ENCODE peak calls at places on chromosomes 6 and 20, in nine cellular contexts. M is PC-3; C is cardiac muscle cell; G is lung; R is HepG2; V is adrenal gland; D is testis; J is CD8-positive, alpha-beta T cell; O is Peyer's patch. U is an unnamed sample.

GRCh38 chr6:110239516-110240265 is 59.5 kb downstream of the CDC40 start:
- DNase-seq in O (no peak), J (no peak), M (no peak), V (no peak), C (no peak), D (no peak), G (no peak), R (no peak), U (no peak)

GRCh38 chr6:28922004-28922840 is 1.6 kb downstream of the TRIM27 start:
- DNase-seq in J (no peak), D (peak; percentile 27), R (peak; percentile 90), O (peak; percentile 71), V (no peak), M (peak; percentile 92), G (peak; percentile 35), C (peak; percentile 24), U (no peak)

GRCh38 chr20:62953167-62953838 is 794 bp downstream of the SLC17A9 start:
- DNase-seq in V (no peak), D (no peak), G (no peak), R (no peak), C (no peak), J (no peak), O (no peak), M (no peak), U (no peak)

GRCh38 chr20:57473246-57474042 is 51.5 kb downstream of the CTCFL start:
- DNase-seq in M (no peak), O (peak; percentile 66), J (no peak), C (no peak), D (no peak), R (no peak), G (peak; percentile 47), V (peak; percentile 64), U (peak; percentile 50)

GRCh38 chr6:37111156-37111461 is 58.8 kb upstream of the PIM1 start:
- DNase-seq in R (no peak), J (no peak), V (no peak), O (no peak), G (no peak), M (no peak), D (no peak), C (no peak), U (no peak)

GRCh38 chr6:45504947-45505346 is 127.2 kb upstream of the SUPT3H start:
- DNase-seq in V (no peak), R (no peak), D (no peak), C (peak; percentile 49), G (peak; percentile 40), J (no peak), O (no peak), M (peak; percentile 63), U (peak; percentile 39)

GRCh38 chr20:61353261-61353995 is 101.4 kb downstream of the CDH4 start:
- DNase-seq in D (no peak), J (no peak), O (no peak), R (no peak), M (no peak), G (no peak), V (no peak), C (no peak), U (no peak)

GRCh38 chr20:12358006-12358654 is 440.4 kb downstream of the BTBD3 start:
- DNase-seq in J (no peak), O (no peak), V (no peak), R (no peak), M (peak; percentile 65), C (peak; percentile 15), D (peak; percentile 30), G (no peak), U (no peak)

GRCh38 chr6:97294451-97294850 is 11.4 kb upstream of the MMS22L start:
- DNase-seq in C (no peak), V (no peak), D (no peak), O (no peak), G (no peak), M (peak; percentile 4), J (no peak), R (no peak), U (peak; percentile 72)

GRCh38 chr6:44043479-44044153 is 83.6 kb downstream of the MRPL14 start:
- DNase-seq in M (no peak), D (no peak), G (no peak), R (no peak), C (no peak), J (no peak), O (no peak), V (no peak), U (peak; percentile 99)

GRCh38 chr6:158377866-158378265 is 65.6 kb downstream of the TULP4 start:
- DNase-seq in D (peak; percentile 31), R (no peak), C (no peak), M (no peak), G (no peak), J (no peak), O (no peak), V (no peak), U (peak; percentile 53)

GRCh38 chr6:167849846-167850459 is 23.2 kb downstream of the AFDN start:
- DNase-seq in J (no peak), C (peak; percentile 53), M (peak; percentile 88), V (no peak), O (no peak), G (no peak), R (peak; percentile 86), D (no peak), U (no peak)

GRCh38 chr6:170271771-170272314 is 19.0 kb downstream of the DLL1 start:
- DNase-seq in V (peak; percentile 72), C (no peak), R (no peak), G (no peak), M (no peak), O (peak; percentile 84), D (no peak), J (peak; percentile 73), U (no peak)

GRCh38 chr6:73234732-73235131 is 9.4 kb upstream of the KHDC1L start:
- DNase-seq in C (no peak), D (no peak), R (no peak), G (no peak), M (peak; percentile 84), O (no peak), V (no peak), J (no peak), U (peak; percentile 57)

GRCh38 chr6:158019416-158019815 is 37.8 kb downstream of the SYNJ2 start:
- DNase-seq in D (no peak), V (no peak), M (no peak), C (no peak), G (no peak), R (no peak), J (no peak), O (no peak), U (no peak)

GRCh38 chr6:158417760-158418098 is 105.5 kb downstream of the TULP4 start:
- DNase-seq in R (no peak), V (no peak), M (peak; percentile 76), J (no peak), C (no peak), G (no peak), D (no peak), O (no peak), U (peak; percentile 60)

GRCh38 chr6:94376876-94377275 is 957.5 kb upstream of the EPHA7 start:
- DNase-seq in V (no peak), R (no peak), C (no peak), O (no peak), G (no peak), J (no peak), M (no peak), D (no peak), U (no peak)

GRCh38 chr6:118562959-118563358 is 14.9 kb downstream of the PLN start:
- DNase-seq in D (no peak), M (no peak), V (no peak), O (no peak), G (no peak), C (no peak), R (no peak), J (no peak), U (no peak)

GRCh38 chr6:68572525-68572924 is 62.6 kb upstream of the ADGRB3 start:
- DNase-seq in C (peak; percentile 23), J (no peak), R (peak; percentile 62), D (peak; percentile 46), M (peak; percentile 64), O (no peak), V (no peak), G (no peak), U (peak; percentile 10)

GRCh38 chr6:159052720-159053119 is 7.9 kb upstream of the TAGAP start:
- DNase-seq in C (no peak), G (no peak), V (no peak), O (no peak), R (no peak), J (no peak), M (no peak), D (no peak), U (no peak)

GRCh38 chr6:30888472-30889137 is 4.3 kb downstream of the DDR1 start:
- DNase-seq in C (no peak), O (peak; percentile 42), D (no peak), R (no peak), M (peak; percentile 23), V (no peak), G (no peak), J (no peak), U (peak; percentile 35)

GRCh38 chr20:25277941-25278521 is 30.1 kb downstream of the PYGB start:
- DNase-seq in R (no peak), G (no peak), J (no peak), V (peak; percentile 48), C (no peak), M (no peak), O (peak; percentile 64), D (peak; percentile 12), U (no peak)
- H3K36me3 ChIP-seq in R (peaks cover 62% of the 10 kb centered on the region), G (peaks cover 4% of the 10 kb centered on the region), J (peaks cover 52% of the 10 kb centered on the region), V (no peaks in the 10 kb centered on the region), C (peaks cover 61% of the 10 kb centered on the region), M (peaks cover 72% of the 10 kb centered on the region), O (no peaks in the 10 kb centered on the region), D (no peaks in the 10 kb centered on the region), U (peaks cover 4% of the 10 kb centered on the region)

GRCh38 chr6:52597738-52598122 is 20.9 kb upstream of the TRAM2 start:
- DNase-seq in D (no peak), R (no peak), V (no peak), G (no peak), M (no peak), O (no peak), J (no peak), C (no peak), U (no peak)
- H3K9me3 ChIP-seq in D (no peaks in the 10 kb centered on the region), R (no peaks in the 10 kb centered on the region), V (no peaks in the 10 kb centered on the region), G (no peaks in the 10 kb centered on the region), M (no peaks in the 10 kb centered on the region), O (no peaks in the 10 kb centered on the region), J (no peaks in the 10 kb centered on the region), C (no peaks in the 10 kb centered on the region), U (no peaks in the 10 kb centered on the region)

DNA sequence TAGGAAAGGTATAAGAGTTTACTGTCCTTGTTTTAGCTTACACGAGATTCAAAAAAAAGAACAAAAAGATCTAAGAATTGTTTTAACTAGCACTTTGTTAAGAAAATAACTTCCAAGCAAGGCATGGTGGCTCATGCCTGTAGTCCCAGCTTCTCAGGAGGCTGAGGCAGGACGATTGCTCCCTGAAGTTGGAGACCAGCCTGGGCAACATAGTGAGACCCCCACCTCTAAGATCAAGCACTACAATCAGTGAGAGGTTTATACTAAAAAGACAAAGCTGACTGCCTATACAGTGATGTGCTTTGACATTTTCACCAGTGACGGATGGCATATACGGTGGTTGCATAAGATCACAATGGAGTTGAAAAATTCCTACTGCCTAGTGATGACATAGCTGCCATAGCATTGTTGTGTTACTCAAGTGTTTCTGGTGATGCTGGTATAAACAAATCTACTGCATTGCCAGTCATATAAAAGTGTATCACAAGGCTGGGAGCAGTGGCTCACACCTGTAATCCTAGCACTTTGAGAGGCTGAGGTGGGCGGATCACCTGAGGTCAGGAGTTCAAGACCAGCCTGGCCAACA is 68.6 kb downstream of the B4GALT5 start:
- DNase-seq in G (no peak), R (no peak), J (no peak), V (peak; percentile 33), D (no peak), O (no peak), M (no peak), C (no peak), U (no peak)
- H3K36me3 ChIP-seq in G (peaks cover 49% of the 10 kb centered on the region), R (peaks cover 37% of the 10 kb centered on the region), J (peaks cover 42% of the 10 kb centered on the region), V (no peaks in the 10 kb centered on the region), D (no peaks in the 10 kb centered on the region), O (no peaks in the 10 kb centered on the region), M (peaks cover 68% of the 10 kb centered on the region), C (peaks cover 42% of the 10 kb centered on the region), U (peaks cover 77% of the 10 kb centered on the region)

GRCh38 chr20:16945619-16946018 is 197.5 kb downstream of the OTOR start:
- DNase-seq in D (no peak), O (no peak), C (no peak), R (no peak), G (no peak), J (no peak), V (no peak), M (no peak), U (no peak)
- H3K9me3 ChIP-seq in D (no peaks in the 10 kb centered on the region), O (no peaks in the 10 kb centered on the region), C (peaks cover 5% of the 10 kb centered on the region), R (peaks cover 9% of the 10 kb centered on the region), G (no peaks in the 10 kb centered on the region), J (no peaks in the 10 kb centered on the region), V (no peaks in the 10 kb centered on the region), M (no peaks in the 10 kb centered on the region), U (no peaks in the 10 kb centered on the region)

U was measured in MG63.